ENCODE peak calls at places on chromosomes 16 and 17, in seven cellular contexts. One of them, this sample, is unnamed.

GRCh38 chr17:48037924-48038323 is 327 bp upstream of the COPZ2 start:
- DNase-seq in colonic mucosa: no peak
- DNase-seq in CD8-positive, alpha-beta memory T cell: no peak
- DNase-seq in right atrium auricular region: no peak
- DNase-seq in uterus: no peak
- DNase-seq in body of pancreas: no peak
- DNase-seq in sigmoid colon: no peak
- DNase-seq in this sample: no peak

GRCh38 chr16:30535777-30536190 is 1.1 kb upstream of the ZNF747 start:
- DNase-seq in body of pancreas: peak; percentile 76
- DNase-seq in uterus: peak; percentile 68
- DNase-seq in right atrium auricular region: peak; percentile 84
- DNase-seq in sigmoid colon: peak; percentile 90
- DNase-seq in CD8-positive, alpha-beta memory T cell: peak; percentile 61
- DNase-seq in colonic mucosa: peak; percentile 78
- DNase-seq in this sample: peak; percentile 67

GRCh38 chr17:73347355-73347754 is 35.6 kb upstream of the CDC42EP4 start:
- DNase-seq in colonic mucosa: no peak
- DNase-seq in right atrium auricular region: no peak
- DNase-seq in uterus: peak; percentile 65
- DNase-seq in CD8-positive, alpha-beta memory T cell: no peak
- DNase-seq in sigmoid colon: no peak
- DNase-seq in body of pancreas: no peak
- DNase-seq in this sample: no peak

GRCh38 chr16:30922420-30922959 is 882 bp upstream of the FBXL19 start:
- DNase-seq in sigmoid colon: peak; percentile 100
- DNase-seq in colonic mucosa: peak; percentile 100
- DNase-seq in right atrium auricular region: peak; percentile 100
- DNase-seq in body of pancreas: peak; percentile 100
- DNase-seq in uterus: peak; percentile 100
- DNase-seq in CD8-positive, alpha-beta memory T cell: peak; percentile 100
- DNase-seq in this sample: peak; percentile 99

GRCh38 chr16:57846078-57846697 is 43.9 kb upstream of the KIFC3 start:
- DNase-seq in right atrium auricular region: no peak
- DNase-seq in CD8-positive, alpha-beta memory T cell: no peak
- DNase-seq in colonic mucosa: no peak
- DNase-seq in sigmoid colon: no peak
- DNase-seq in body of pancreas: peak; percentile 43
- DNase-seq in uterus: no peak
- DNase-seq in this sample: no peak

GRCh38 chr16:946048-946395 is 24.8 kb downstream of the LMF1 start:
- DNase-seq in sigmoid colon: no peak
- DNase-seq in colonic mucosa: no peak
- DNase-seq in body of pancreas: no peak
- DNase-seq in right atrium auricular region: no peak
- DNase-seq in uterus: no peak
- DNase-seq in CD8-positive, alpha-beta memory T cell: no peak
- DNase-seq in this sample: no peak

GRCh38 chr17:41026668-41027471 is at the start of gene KRTAP1-5:
- DNase-seq in CD8-positive, alpha-beta memory T cell: no peak
- DNase-seq in colonic mucosa: no peak
- DNase-seq in uterus: no peak
- DNase-seq in right atrium auricular region: no peak
- DNase-seq in body of pancreas: no peak
- DNase-seq in sigmoid colon: no peak
- DNase-seq in this sample: no peak

GRCh38 chr17:77332981-77333685 is 192.4 kb downstream of the SEC14L1 start:
- DNase-seq in body of pancreas: peak; percentile 6
- DNase-seq in sigmoid colon: peak; percentile 35
- DNase-seq in CD8-positive, alpha-beta memory T cell: no peak
- DNase-seq in right atrium auricular region: peak; percentile 50
- DNase-seq in uterus: peak; percentile 13
- DNase-seq in colonic mucosa: peak; percentile 18
- DNase-seq in this sample: no peak

GRCh38 chr16:10039220-10040096 is 142.8 kb downstream of the GRIN2A start:
- DNase-seq in uterus: no peak
- DNase-seq in sigmoid colon: no peak
- DNase-seq in body of pancreas: no peak
- DNase-seq in colonic mucosa: no peak
- DNase-seq in CD8-positive, alpha-beta memory T cell: no peak
- DNase-seq in right atrium auricular region: no peak
- DNase-seq in this sample: peak; percentile 18

GRCh38 chr16:66050991-66051390 is 315.5 kb upstream of the CDH5 start:
- DNase-seq in body of pancreas: no peak
- DNase-seq in sigmoid colon: no peak
- DNase-seq in colonic mucosa: no peak
- DNase-seq in uterus: no peak
- DNase-seq in right atrium auricular region: no peak
- DNase-seq in CD8-positive, alpha-beta memory T cell: no peak
- DNase-seq in this sample: no peak

GRCh38 chr17:45228985-45229517 is 7.4 kb downstream of the FMNL1 start:
- DNase-seq in colonic mucosa: peak; percentile 76
- DNase-seq in sigmoid colon: peak; percentile 96
- DNase-seq in body of pancreas: peak; percentile 50
- DNase-seq in uterus: peak; percentile 92
- DNase-seq in CD8-positive, alpha-beta memory T cell: peak; percentile 90
- DNase-seq in right atrium auricular region: peak; percentile 95
- DNase-seq in this sample: peak; percentile 87

GRCh38 chr16:85781156-85781555 is 18.2 kb downstream of the EMC8 start:
- DNase-seq in CD8-positive, alpha-beta memory T cell: no peak
- DNase-seq in body of pancreas: no peak
- DNase-seq in right atrium auricular region: no peak
- DNase-seq in uterus: no peak
- DNase-seq in sigmoid colon: no peak
- DNase-seq in colonic mucosa: no peak
- DNase-seq in this sample: no peak

GRCh38 chr16:85774811-85775210 is 23.9 kb upstream of the C16orf74 start:
- DNase-seq in uterus: no peak
- DNase-seq in sigmoid colon: no peak
- DNase-seq in colonic mucosa: no peak
- DNase-seq in body of pancreas: no peak
- DNase-seq in CD8-positive, alpha-beta memory T cell: no peak
- DNase-seq in right atrium auricular region: no peak
- DNase-seq in this sample: no peak

GRCh38 chr16:85778873-85779272 is 20.5 kb downstream of the EMC8 start:
- DNase-seq in sigmoid colon: no peak
- DNase-seq in colonic mucosa: no peak
- DNase-seq in right atrium auricular region: no peak
- DNase-seq in body of pancreas: no peak
- DNase-seq in uterus: no peak
- DNase-seq in CD8-positive, alpha-beta memory T cell: no peak
- DNase-seq in this sample: no peak

GRCh38 chr16:85780281-85780680 is 19.1 kb downstream of the EMC8 start:
- DNase-seq in right atrium auricular region: no peak
- DNase-seq in uterus: no peak
- DNase-seq in colonic mucosa: no peak
- DNase-seq in sigmoid colon: no peak
- DNase-seq in CD8-positive, alpha-beta memory T cell: no peak
- DNase-seq in body of pancreas: no peak
- DNase-seq in this sample: no peak

GRCh38 chr16:85777583-85778310 is 21.6 kb downstream of the EMC8 start:
- DNase-seq in sigmoid colon: no peak
- DNase-seq in uterus: no peak
- DNase-seq in right atrium auricular region: no peak
- DNase-seq in CD8-positive, alpha-beta memory T cell: no peak
- DNase-seq in body of pancreas: no peak
- DNase-seq in colonic mucosa: no peak
- DNase-seq in this sample: no peak
- H3K36me3 ChIP-seq in sigmoid colon: peaks cover 8% of the 10 kb centered on the region
- H3K36me3 ChIP-seq in uterus: no peaks in the 10 kb centered on the region
- H3K36me3 ChIP-seq in right atrium auricular region: peaks cover 36% of the 10 kb centered on the region
- H3K36me3 ChIP-seq in CD8-positive, alpha-beta memory T cell: peaks cover 25% of the 10 kb centered on the region
- H3K36me3 ChIP-seq in body of pancreas: no peaks in the 10 kb centered on the region
- H3K36me3 ChIP-seq in colonic mucosa: no peaks in the 10 kb centered on the region
- H3K36me3 ChIP-seq in this sample: no peaks in the 10 kb centered on the region

GRCh38 chr17:31815212-31815611 is 43.8 kb downstream of the COPRS start:
- DNase-seq in sigmoid colon: no peak
- DNase-seq in uterus: no peak
- DNase-seq in colonic mucosa: no peak
- DNase-seq in right atrium auricular region: no peak
- DNase-seq in CD8-positive, alpha-beta memory T cell: no peak
- DNase-seq in body of pancreas: no peak
- DNase-seq in this sample: no peak
- H3K27ac ChIP-seq in sigmoid colon: no peak overlapping the region
- H3K27ac ChIP-seq in uterus: no peak overlapping the region
- H3K27ac ChIP-seq in colonic mucosa: no peak overlapping the region
- H3K27ac ChIP-seq in right atrium auricular region: no peak overlapping the region
- H3K27ac ChIP-seq in CD8-positive, alpha-beta memory T cell: no peak overlapping the region
- H3K27ac ChIP-seq in body of pancreas: no peak overlapping the region
- H3K27ac ChIP-seq in this sample: no peak overlapping the region

GRCh38 chr17:8494021-8494420 is 58.3 kb downstream of the NDEL1 start:
- DNase-seq in sigmoid colon: no peak
- DNase-seq in body of pancreas: no peak
- DNase-seq in CD8-positive, alpha-beta memory T cell: no peak
- DNase-seq in colonic mucosa: no peak
- DNase-seq in uterus: no peak
- DNase-seq in right atrium auricular region: no peak
- DNase-seq in this sample: no peak
- H3K36me3 ChIP-seq in sigmoid colon: peaks cover 9% of the 10 kb centered on the region
- H3K36me3 ChIP-seq in body of pancreas: no peaks in the 10 kb centered on the region
- H3K36me3 ChIP-seq in CD8-positive, alpha-beta memory T cell: no peaks in the 10 kb centered on the region
- H3K36me3 ChIP-seq in colonic mucosa: no peaks in the 10 kb centered on the region
- H3K36me3 ChIP-seq in uterus: no peaks in the 10 kb centered on the region
- H3K36me3 ChIP-seq in right atrium auricular region: peaks cover 94% of the 10 kb centered on the region
- H3K36me3 ChIP-seq in this sample: peaks cover 98% of the 10 kb centered on the region

GRCh38 chr17:15273141-15273793 is 8.1 kb upstream of the PMP22 start:
- DNase-seq in uterus: no peak
- DNase-seq in sigmoid colon: no peak
- DNase-seq in body of pancreas: no peak
- DNase-seq in right atrium auricular region: no peak
- DNase-seq in colonic mucosa: no peak
- DNase-seq in CD8-positive, alpha-beta memory T cell: no peak
- DNase-seq in this sample: no peak

GRCh38 chr17:15279011-15279477 is 13.9 kb upstream of the PMP22 start:
- DNase-seq in right atrium auricular region: no peak
- DNase-seq in body of pancreas: no peak
- DNase-seq in CD8-positive, alpha-beta memory T cell: no peak
- DNase-seq in sigmoid colon: no peak
- DNase-seq in colonic mucosa: no peak
- DNase-seq in uterus: no peak
- DNase-seq in this sample: no peak

GRCh38 chr17:15274017-15274416 is 8.9 kb upstream of the PMP22 start:
- DNase-seq in uterus: no peak
- DNase-seq in colonic mucosa: no peak
- DNase-seq in CD8-positive, alpha-beta memory T cell: no peak
- DNase-seq in sigmoid colon: no peak
- DNase-seq in right atrium auricular region: no peak
- DNase-seq in body of pancreas: no peak
- DNase-seq in this sample: no peak

GRCh38 chr17:15281909-15282308 is 16.8 kb upstream of the PMP22 start:
- DNase-seq in colonic mucosa: no peak
- DNase-seq in right atrium auricular region: no peak
- DNase-seq in uterus: no peak
- DNase-seq in body of pancreas: no peak
- DNase-seq in sigmoid colon: no peak
- DNase-seq in CD8-positive, alpha-beta memory T cell: no peak
- DNase-seq in this sample: no peak

GRCh38 chr17:15278381-15278780 is 13.3 kb upstream of the PMP22 start:
- DNase-seq in colonic mucosa: no peak
- DNase-seq in uterus: no peak
- DNase-seq in body of pancreas: no peak
- DNase-seq in right atrium auricular region: no peak
- DNase-seq in sigmoid colon: no peak
- DNase-seq in CD8-positive, alpha-beta memory T cell: no peak
- DNase-seq in this sample: no peak
- H3K27ac ChIP-seq in colonic mucosa: no peak overlapping the region
- H3K27ac ChIP-seq in uterus: no peak overlapping the region
- H3K27ac ChIP-seq in body of pancreas: no peak overlapping the region
- H3K27ac ChIP-seq in right atrium auricular region: no peak overlapping the region
- H3K27ac ChIP-seq in sigmoid colon: no peak overlapping the region
- H3K27ac ChIP-seq in CD8-positive, alpha-beta memory T cell: no peak overlapping the region
- H3K27ac ChIP-seq in this sample: no peak overlapping the region

GRCh38 chr17:80359422-80360110 is 55.4 kb upstream of the ENDOV start:
- DNase-seq in right atrium auricular region: no peak
- DNase-seq in CD8-positive, alpha-beta memory T cell: no peak
- DNase-seq in colonic mucosa: no peak
- DNase-seq in sigmoid colon: peak; percentile 21
- DNase-seq in uterus: no peak
- DNase-seq in body of pancreas: no peak
- DNase-seq in this sample: no peak

GRCh38 chr17:80358861-80359260 is 56.1 kb upstream of the ENDOV start:
- DNase-seq in body of pancreas: no peak
- DNase-seq in sigmoid colon: no peak
- DNase-seq in CD8-positive, alpha-beta memory T cell: no peak
- DNase-seq in right atrium auricular region: no peak
- DNase-seq in colonic mucosa: no peak
- DNase-seq in uterus: no peak
- DNase-seq in this sample: no peak

GRCh38 chr17:80362428-80363119 is 52.4 kb upstream of the ENDOV start:
- DNase-seq in right atrium auricular region: peak; percentile 73
- DNase-seq in uterus: peak; percentile 64
- DNase-seq in sigmoid colon: peak; percentile 64
- DNase-seq in CD8-positive, alpha-beta memory T cell: no peak
- DNase-seq in colonic mucosa: no peak
- DNase-seq in body of pancreas: peak; percentile 45
- DNase-seq in this sample: peak; percentile 76

GRCh38 chr17:80361495-80362220 is 53.3 kb upstream of the ENDOV start:
- DNase-seq in body of pancreas: no peak
- DNase-seq in colonic mucosa: no peak
- DNase-seq in right atrium auricular region: no peak
- DNase-seq in CD8-positive, alpha-beta memory T cell: peak; percentile 13
- DNase-seq in uterus: no peak
- DNase-seq in sigmoid colon: peak; percentile 53
- DNase-seq in this sample: no peak

DNA sequence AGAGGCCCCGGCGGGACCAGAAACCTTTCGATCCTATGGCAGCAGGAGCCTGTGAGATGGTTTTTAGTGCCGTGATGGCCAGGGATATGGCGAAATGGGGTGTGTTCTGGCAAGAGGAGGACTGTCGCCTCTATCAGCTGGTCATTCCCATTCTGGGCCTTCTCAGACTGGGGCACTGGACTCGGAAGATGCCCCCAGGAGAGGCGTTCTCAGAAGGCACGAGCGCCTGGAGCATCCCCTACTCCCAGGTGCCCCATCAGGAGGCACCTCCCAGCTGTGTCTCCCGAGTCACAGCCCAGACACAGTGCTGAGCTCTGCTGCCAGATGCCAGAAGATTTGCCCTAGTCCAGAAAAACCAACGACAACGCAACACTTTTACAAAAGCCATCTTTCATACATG is 54.6 kb upstream of the ENDOV start:
- DNase-seq in right atrium auricular region: no peak
- DNase-seq in CD8-positive, alpha-beta memory T cell: no peak
- DNase-seq in colonic mucosa: no peak
- DNase-seq in uterus: no peak
- DNase-seq in body of pancreas: no peak
- DNase-seq in sigmoid colon: peak; percentile 29
- DNase-seq in this sample: no peak
- H3K36me3 ChIP-seq in right atrium auricular region: peaks cover 72% of the 10 kb centered on the region
- H3K36me3 ChIP-seq in CD8-positive, alpha-beta memory T cell: peaks cover 82% of the 10 kb centered on the region
- H3K36me3 ChIP-seq in colonic mucosa: peaks cover 50% of the 10 kb centered on the region
- H3K36me3 ChIP-seq in uterus: no peaks in the 10 kb centered on the region
- H3K36me3 ChIP-seq in body of pancreas: no peaks in the 10 kb centered on the region
- H3K36me3 ChIP-seq in sigmoid colon: peaks cover 38% of the 10 kb centered on the region
- H3K36me3 ChIP-seq in this sample: peaks cover 97% of the 10 kb centered on the region

This sample was measured in heart right ventricle.